ENCODE peak calls at places on chromosomes 11 and 22, in five cellular contexts. Z is aorta; R is CD8-positive, alpha-beta T cell; P is CD8-positive, alpha-beta memory T cell; L is psoas muscle. X is an unnamed sample.

GRCh38 chr11:57237204-57237681 is at the start of gene APLNR:
- DNase-seq in Z (no peak), R (no peak), P (no peak), L (no peak), X (no peak)

GRCh38 chr11:7004482-7004881 is 15.7 kb downstream of the ZNF214 start:
- DNase-seq in Z (no peak), R (no peak), P (no peak), L (no peak), X (no peak)

GRCh38 chr11:120834686-120835225 is 189.1 kb upstream of the TBCEL start:
- DNase-seq in Z (no peak), R (no peak), P (no peak), L (no peak), X (no peak)

GRCh38 chr11:21894492-21894891 is 298.4 kb upstream of the ANO5 start:
- DNase-seq in Z (no peak), R (no peak), P (no peak), L (no peak), X (no peak)

GRCh38 chr11:93704237-93704636 is 37.1 kb downstream of the TAF1D start:
- DNase-seq in Z (no peak), R (no peak), P (no peak), L (no peak), X (no peak)

GRCh38 chr11:10390375-10390774 is 64.7 kb upstream of the AMPD3 start:
- DNase-seq in Z (no peak), R (no peak), P (no peak), L (no peak), X (no peak)

GRCh38 chr11:15216678-15217077 is 102.0 kb downstream of the INSC start:
- DNase-seq in Z (no peak), R (no peak), P (no peak), L (no peak), X (no peak)

GRCh38 chr22:40189979-40190378 is 12.3 kb downstream of the TNRC6B start:
- DNase-seq in Z (no peak), R (no peak), P (no peak), L (no peak), X (no peak)

GRCh38 chr11:126834149-126834548 is 166.4 kb downstream of the KIRREL3 start:
- DNase-seq in Z (no peak), R (no peak), P (no peak), L (no peak), X (no peak)

GRCh38 chr11:61639816-61640443 is 40.3 kb upstream of the DAGLA start:
- DNase-seq in Z (no peak), R (no peak), P (no peak), L (no peak), X (no peak)

GRCh38 chr22:37214431-37215025 is 2.3 kb upstream of the SSTR3 start:
- DNase-seq in Z (no peak), R (no peak), P (no peak), L (no peak), X (no peak)

GRCh38 chr11:120645639-120646038 is 134.1 kb downstream of the GRIK4 start:
- DNase-seq in Z (no peak), R (no peak), P (no peak), L (no peak), X (no peak)

GRCh38 chr11:45926001-45926401 is 3.5 kb downstream of the LARGE2 start:
- DNase-seq in Z (no peak), R (no peak), P (no peak), L (no peak), X (no peak)

GRCh38 chr22:20965104-20965887 is 1.8 kb upstream of the AIFM3 start:
- DNase-seq in Z (no peak), R (no peak), P (no peak), L (peak), X (no peak)

GRCh38 chr11:9512370-9513019 is 51.7 kb downstream of the ZNF143 start:
- DNase-seq in Z (no peak), R (no peak), P (no peak), L (no peak), X (no peak)

GRCh38 chr11:116557261-116557660 is 215.5 kb downstream of the BUD13 start:
- DNase-seq in Z (no peak), R (no peak), P (no peak), L (no peak), X (no peak)

GRCh38 chr22:26648761-26649363 is 8.5 kb upstream of the MIAT start:
- DNase-seq in Z (no peak), R (no peak), P (no peak), L (no peak), X (no peak)

GRCh38 chr11:48134221-48134922 is 82.2 kb upstream of the OR4B1 start:
- DNase-seq in Z (no peak), R (no peak), P (no peak), L (no peak), X (no peak)

GRCh38 chr22:23922921-23923320 is 28.7 kb downstream of the MIF start:
- DNase-seq in Z (no peak), R (no peak), P (no peak), L (no peak), X (no peak)

GRCh38 chr11:20207781-20208621 is 47.7 kb upstream of the DBX1 start:
- DNase-seq in Z (no peak), R (no peak), P (no peak), L (no peak), X (no peak)

GRCh38 chr11:20208622-20209090 is 48.4 kb upstream of the DBX1 start:
- DNase-seq in Z (no peak), R (no peak), P (no peak), L (no peak), X (no peak)

GRCh38 chr11:20211691-20212090 is 51.4 kb upstream of the DBX1 start:
- DNase-seq in Z (no peak), R (no peak), P (no peak), L (no peak), X (no peak)

GRCh38 chr11:20213790-20214189 is 53.5 kb upstream of the DBX1 start:
- DNase-seq in Z (no peak), R (no peak), P (no peak), L (no peak), X (no peak)
- H3K27ac ChIP-seq in Z (no peak), R (no peak), P (no peak), L (no peak), X (no peak)

GRCh38 chr22:30861688-30862552 is 106.7 kb downstream of the MORC2 start:
- DNase-seq in Z (peak), R (no peak), P (no peak), L (no peak), X (no peak)

GRCh38 chr22:30861131-30861530 is 107.4 kb downstream of the MORC2 start:
- DNase-seq in Z (no peak), R (no peak), P (no peak), L (no peak), X (no peak)

GRCh38 chr22:30859714-30860095 is 108.9 kb downstream of the MORC2 start:
- DNase-seq in Z (no peak), R (no peak), P (no peak), L (no peak), X (no peak)

GRCh38 chr22:30858976-30859713 is 109.4 kb downstream of the MORC2 start:
- DNase-seq in Z (no peak), R (peak), P (no peak), L (no peak), X (no peak)

DNA sequence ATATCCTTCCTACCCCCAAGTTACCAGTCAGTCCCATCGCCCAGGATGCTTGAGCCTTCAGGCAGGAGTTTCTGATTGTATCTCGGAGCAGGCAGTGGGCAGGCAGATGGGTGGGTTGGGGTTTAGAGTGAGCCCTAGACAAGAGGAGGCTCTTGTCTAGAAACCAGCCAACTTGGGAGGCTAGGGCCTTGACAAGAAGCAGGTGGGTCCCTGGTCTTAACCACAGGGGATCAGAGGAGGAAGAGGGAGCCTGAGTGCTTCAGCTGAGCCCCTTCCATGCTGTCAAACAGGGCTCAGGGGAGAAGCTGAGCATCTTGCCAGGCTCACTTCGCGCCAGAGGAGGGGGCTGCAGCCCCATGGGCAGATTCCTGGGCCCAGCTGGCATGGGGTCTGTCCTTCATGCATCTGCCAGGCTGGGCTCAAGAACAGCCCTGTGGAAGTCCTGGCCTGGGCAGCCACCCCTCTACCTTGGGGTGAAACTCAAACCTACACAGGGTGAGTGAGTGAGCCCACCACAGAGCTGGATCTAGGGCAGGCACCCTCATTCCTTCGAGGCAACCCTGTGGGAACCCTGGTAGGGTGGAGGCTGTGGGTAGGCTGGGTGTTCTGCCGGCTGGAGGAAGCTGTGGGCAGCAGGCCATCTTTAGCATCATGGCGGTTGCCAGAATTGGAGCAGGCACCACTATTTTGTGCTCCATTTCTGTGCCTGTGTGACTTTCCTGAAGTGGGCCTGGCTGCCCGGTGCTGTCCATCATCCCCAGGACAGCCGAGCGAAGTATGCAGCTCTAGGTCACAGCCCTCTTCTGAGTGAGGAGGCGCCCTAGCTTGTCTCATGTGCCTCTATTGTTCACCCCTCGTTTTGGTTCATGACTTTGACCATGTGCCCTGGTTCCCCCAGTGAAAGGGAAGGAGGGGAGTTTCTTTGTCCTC is 108.1 kb downstream of the MORC2 start:
- DNase-seq in Z (no peak), R (no peak), P (no peak), L (no peak), X (no peak)
- H3K27ac ChIP-seq in Z (no peak), R (no peak), P (no peak), L (no peak), X (no peak)

DNA sequence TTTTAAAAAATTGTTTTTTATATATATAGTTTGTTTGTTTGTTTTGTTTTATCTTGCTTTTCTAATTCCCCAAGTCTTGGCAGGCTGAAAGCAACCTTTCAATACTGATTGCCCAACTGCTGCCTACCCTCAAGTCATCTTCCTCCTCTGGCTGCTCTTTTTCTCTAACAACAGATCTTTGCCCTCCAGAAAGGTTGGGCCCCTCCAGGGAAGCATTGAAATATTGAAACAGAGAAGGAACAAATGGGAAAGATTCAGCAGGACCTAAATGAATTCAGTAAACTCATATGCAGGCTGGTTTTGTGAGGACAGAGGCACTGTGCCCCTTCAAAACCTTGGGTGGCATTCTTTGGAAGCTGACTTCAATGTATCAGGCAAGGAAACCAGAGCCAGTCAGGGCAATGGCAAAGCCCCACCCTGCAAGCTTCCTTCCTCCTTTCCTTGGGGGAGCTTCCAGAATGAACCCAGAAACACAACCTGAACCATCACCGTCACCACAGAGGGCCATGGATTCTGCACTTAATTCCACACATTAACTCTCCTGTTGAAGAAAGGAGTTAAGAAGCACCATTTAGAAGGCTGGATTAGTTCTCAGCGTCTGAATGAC is 815 bp upstream of the MS4A6A start:
- DNase-seq in Z (peak), R (no peak), P (no peak), L (no peak), X (no peak)
- H3K27ac ChIP-seq in Z (no peak), R (no peak), P (no peak), L (peak), X (peak)

GRCh38 chr11:23957309-23957708 is 539.5 kb upstream of the LUZP2 start:
- DNase-seq in Z (no peak), R (no peak), P (no peak), L (no peak), X (no peak)
- H3K27ac ChIP-seq in Z (no peak), R (no peak), P (no peak), L (no peak), X (no peak)

DNA sequence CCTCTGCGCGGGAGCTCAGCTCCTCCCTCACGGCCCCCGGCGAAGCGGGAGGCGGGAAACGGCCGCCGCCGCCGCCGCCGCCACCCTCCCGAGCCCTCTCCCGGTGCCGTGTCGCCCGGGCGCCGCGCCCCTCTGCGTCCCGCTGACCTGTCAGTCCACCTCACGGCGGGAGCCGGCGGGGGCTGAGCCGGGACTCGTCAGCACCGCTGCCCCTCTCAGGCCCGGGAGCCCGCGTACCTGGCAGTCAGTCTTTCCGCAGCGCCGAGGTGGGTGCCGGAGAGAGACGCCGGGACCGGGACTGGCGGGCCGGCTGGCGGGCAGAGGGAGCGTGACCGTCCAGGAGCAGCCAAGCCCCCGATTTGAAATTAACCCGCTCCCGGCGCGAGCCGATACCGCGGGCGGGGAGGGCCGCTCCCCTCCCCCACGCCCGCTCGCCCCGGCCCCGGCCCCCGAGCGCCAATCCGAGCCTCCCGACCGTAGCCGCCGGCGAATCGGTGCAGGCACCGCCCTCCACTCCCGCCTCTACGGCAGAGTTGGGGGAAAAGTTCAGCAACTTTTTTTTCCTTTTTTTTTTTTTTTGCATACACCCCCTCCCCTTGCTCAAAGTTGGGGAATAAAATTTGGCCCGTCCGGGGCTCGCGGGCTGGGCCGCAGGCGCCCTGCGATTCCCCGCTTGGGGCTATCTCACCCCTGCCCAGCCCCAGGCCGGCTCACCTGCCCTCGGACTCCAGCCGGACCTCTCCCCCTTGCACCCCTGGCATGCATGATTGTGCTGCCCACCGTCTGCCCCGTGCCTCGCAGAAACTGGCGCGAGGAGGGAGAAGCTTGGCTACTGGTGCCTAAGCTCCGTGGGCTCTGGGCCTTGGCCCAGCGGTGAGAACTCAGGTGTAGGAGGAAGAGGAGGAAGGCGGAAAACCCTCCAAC is 777 bp upstream of the E2F8 start:
- DNase-seq in Z (peak), R (no peak), P (no peak), L (peak), X (no peak)
- H3K27ac ChIP-seq in Z (no peak), R (no peak), P (no peak), L (no peak), X (no peak)

GRCh38 chr11:1438261-1438966 is 48.2 kb downstream of the MOB2 start:
- DNase-seq in Z (no peak), R (no peak), P (no peak), L (no peak), X (no peak)
- H3K27ac ChIP-seq in Z (no peak), R (no peak), P (no peak), L (no peak), X (no peak)

GRCh38 chr22:33666661-33667619 is 253.3 kb downstream of the LARGE1 start:
- DNase-seq in Z (no peak), R (no peak), P (no peak), L (no peak), X (no peak)

DNA sequence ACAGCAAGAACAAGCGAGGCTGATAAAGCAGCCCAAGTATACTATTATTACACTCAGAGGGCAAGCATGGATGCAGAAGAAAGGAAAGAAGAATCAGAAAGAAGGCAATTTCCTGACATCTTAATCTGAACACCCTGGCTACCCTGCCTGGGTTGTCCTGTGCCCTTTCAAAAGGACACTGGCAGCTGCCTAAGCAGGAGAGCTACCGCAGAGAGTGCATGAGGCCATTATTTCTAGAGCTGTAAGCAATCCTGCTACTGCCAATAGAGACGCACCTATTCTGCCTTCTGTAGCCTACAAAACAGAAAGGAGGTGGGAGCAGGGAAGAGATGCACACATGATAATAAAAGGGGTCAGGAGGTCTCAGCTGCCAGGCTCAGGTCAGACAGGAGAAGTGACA is 254.0 kb downstream of the LARGE1 start:
- DNase-seq in Z (no peak), R (no peak), P (no peak), L (no peak), X (no peak)
- H3K27ac ChIP-seq in Z (no peak), R (no peak), P (no peak), L (no peak), X (no peak)

GRCh38 chr11:44566559-44566949 is 1.1 kb downstream of the CD82 start:
- DNase-seq in Z (no peak), R (no peak), P (no peak), L (no peak), X (no peak)
- H3K27ac ChIP-seq in Z (no peak), R (no peak), P (no peak), L (peak), X (peak)

GRCh38 chr22:35686298-35686697 is 31.4 kb upstream of the APOL5 start:
- DNase-seq in Z (no peak), R (no peak), P (no peak), L (no peak), X (no peak)

GRCh38 chr22:35687461-35687860 is 30.2 kb upstream of the APOL5 start:
- DNase-seq in Z (no peak), R (no peak), P (no peak), L (no peak), X (no peak)

GRCh38 chr22:35684270-35684700 is 33.4 kb upstream of the APOL5 start:
- DNase-seq in Z (no peak), R (no peak), P (no peak), L (no peak), X (peak)

GRCh38 chr22:35684732-35685131 is 32.9 kb upstream of the APOL5 start:
- DNase-seq in Z (no peak), R (no peak), P (no peak), L (no peak), X (no peak)

GRCh38 chr22:35685731-35686130 is 31.9 kb upstream of the APOL5 start:
- DNase-seq in Z (no peak), R (no peak), P (no peak), L (no peak), X (no peak)
- H3K27ac ChIP-seq in Z (no peak), R (no peak), P (no peak), L (peak), X (no peak)